ENCODE peak calls at places on chromosome 19, in nine cellular contexts. I is NCI-H1436; Y is fibroblast of lung; O is AG08396; T is left ventricle myocardium superior; X is stimulated activated naive CD8-positive, alpha-beta T cell treated with anti-CD3 and anti-CD28 coated beads, Interleukin-15, amount 100 ng/mL, for 72 hours; V is iris pigment epithelial cell; B is cardiac fibroblast; E is B cell. Q is an unnamed sample.

GRCh38 chr19:44993926-44994537 is 7.2 kb upstream of the RELB start:
- DNase-seq in I (no peak), Y (no peak), O (no peak), T (no peak), X (no peak), V (no peak), B (no peak), E (peak), Q (no peak)

GRCh38 chr19:16889429-16889882 is 657 bp downstream of the F2RL3 start:
- DNase-seq in I (no peak), Y (no peak), O (peak), T (peak), X (no peak), V (no peak), B (no peak), E (no peak), Q (no peak)

GRCh38 chr19:3580156-3580955 is 4.9 kb upstream of the GIPC3 start:
- DNase-seq in I (no peak), Y (peak), O (peak), T (no peak), X (no peak), V (peak), B (peak), E (no peak), Q (no peak)

GRCh38 chr19:13299838-13300237 is 149.6 kb downstream of the IER2 start:
- DNase-seq in I (no peak), Y (no peak), O (no peak), T (no peak), X (no peak), V (no peak), B (no peak), E (no peak), Q (no peak)

GRCh38 chr19:41697198-41697855 is 9.3 kb upstream of the CEACAM7 start:
- DNase-seq in I (no peak), Y (no peak), O (no peak), T (no peak), X (no peak), V (no peak), B (no peak), E (no peak), Q (no peak)

GRCh38 chr19:19451429-19452240 is 46.2 kb downstream of the GATAD2A start:
- DNase-seq in I (no peak), Y (peak), O (no peak), T (no peak), X (peak), V (no peak), B (no peak), E (no peak), Q (peak)

GRCh38 chr19:36392916-36393673 is 14.1 kb upstream of the ZFP14 start:
- DNase-seq in I (no peak), Y (no peak), O (no peak), T (no peak), X (no peak), V (no peak), B (no peak), E (no peak), Q (no peak)

GRCh38 chr19:5285311-5285710 is 55.3 kb downstream of the PTPRS start:
- DNase-seq in I (no peak), Y (no peak), O (no peak), T (no peak), X (no peak), V (no peak), B (no peak), E (no peak), Q (no peak)

GRCh38 chr19:18007939-18008673 is at the start of gene ARRDC2:
- DNase-seq in I (peak), Y (peak), O (peak), T (peak), X (peak), V (peak), B (peak), E (peak), Q (peak)

GRCh38 chr19:33465834-33466233 is 55.8 kb downstream of the PEPD start:
- DNase-seq in I (no peak), Y (no peak), O (no peak), T (no peak), X (no peak), V (no peak), B (no peak), E (no peak), Q (no peak)

GRCh38 chr19:12946092-12946845 is 607 bp downstream of the RAD23A start:
- DNase-seq in I (peak), Y (peak), O (peak), T (peak), X (peak), V (peak), B (peak), E (peak), Q (peak)

GRCh38 chr19:11480927-11481776 is at the start of gene ELAVL3:
- DNase-seq in I (peak), Y (no peak), O (no peak), T (no peak), X (no peak), V (no peak), B (no peak), E (no peak), Q (no peak)

GRCh38 chr19:40403262-40403984 is 9.8 kb downstream of the PRX start:
- DNase-seq in I (peak), Y (peak), O (peak), T (peak), X (peak), V (peak), B (peak), E (peak), Q (peak)

GRCh38 chr19:46868444-46868843 is 7.6 kb downstream of the ARHGAP35 start:
- DNase-seq in I (no peak), Y (no peak), O (no peak), T (no peak), X (no peak), V (no peak), B (no peak), E (no peak), Q (no peak)

GRCh38 chr19:13066933-13067831 is 35.5 kb downstream of the LYL1 start:
- DNase-seq in I (no peak), Y (no peak), O (no peak), T (no peak), X (no peak), V (no peak), B (no peak), E (no peak), Q (no peak)

GRCh38 chr19:604355-604754 is 14.7 kb downstream of the HCN2 start:
- DNase-seq in I (no peak), Y (no peak), O (no peak), T (no peak), X (peak), V (no peak), B (peak), E (no peak), Q (peak)

GRCh38 chr19:31066385-31066784 is 282.9 kb downstream of the TSHZ3 start:
- DNase-seq in I (no peak), Y (peak), O (peak), T (no peak), X (no peak), V (peak), B (peak), E (no peak), Q (no peak)

GRCh38 chr19:58227964-58228583 is 640 bp upstream of the ZNF544 start:
- DNase-seq in I (no peak), Y (no peak), O (no peak), T (no peak), X (no peak), V (peak), B (no peak), E (no peak), Q (no peak)

GRCh38 chr19:17943284-17944221 is 10.7 kb downstream of the CCDC124 start:
- DNase-seq in I (no peak), Y (no peak), O (peak), T (no peak), X (no peak), V (no peak), B (no peak), E (peak), Q (no peak)

GRCh38 chr19:13881692-13882418 is 4.9 kb downstream of the NANOS3 start:
- DNase-seq in I (no peak), Y (peak), O (peak), T (peak), X (peak), V (no peak), B (peak), E (peak), Q (peak)

GRCh38 chr19:5113101-5113557 is 144.2 kb downstream of the KDM4B start:
- DNase-seq in I (no peak), Y (peak), O (no peak), T (no peak), X (no peak), V (peak), B (peak), E (no peak), Q (no peak)

GRCh38 chr19:57807541-57807940 is 7.2 kb downstream of the ZNF552 start:
- DNase-seq in I (no peak), Y (no peak), O (no peak), T (no peak), X (no peak), V (peak), B (peak), E (no peak), Q (no peak)

GRCh38 chr19:6475321-6476108 is 6.1 kb downstream of the DENND1C start:
- DNase-seq in I (no peak), Y (no peak), O (no peak), T (no peak), X (no peak), V (no peak), B (no peak), E (peak), Q (no peak)

GRCh38 chr19:21824679-21825078 is 11.3 kb downstream of the ZNF43 start:
- DNase-seq in I (no peak), Y (peak), O (no peak), T (no peak), X (no peak), V (peak), B (no peak), E (no peak), Q (no peak)

GRCh38 chr19:13428352-13428751 is 77.9 kb downstream of the CACNA1A start:
- DNase-seq in I (no peak), Y (peak), O (peak), T (no peak), X (no peak), V (peak), B (peak), E (no peak), Q (no peak)

GRCh38 chr19:56769650-56770049 is 70.9 kb downstream of the PEG3 start:
- DNase-seq in I (no peak), Y (no peak), O (no peak), T (no peak), X (no peak), V (no peak), B (no peak), E (no peak), Q (no peak)

GRCh38 chr19:44072543-44073401 is 813 bp downstream of the ZNF284 start:
- DNase-seq in I (no peak), Y (peak), O (peak), T (no peak), X (no peak), V (peak), B (peak), E (no peak), Q (no peak)

GRCh38 chr19:7000816-7001215 is 20.4 kb downstream of the MBD3L2B start:
- DNase-seq in I (no peak), Y (no peak), O (no peak), T (no peak), X (no peak), V (no peak), B (no peak), E (no peak), Q (no peak)

GRCh38 chr19:1945899-1946298 is 4.9 kb downstream of the CSNK1G2 start:
- DNase-seq in I (peak), Y (peak), O (peak), T (peak), X (peak), V (no peak), B (peak), E (peak), Q (peak)

GRCh38 chr19:19632661-19633060 is 4.6 kb upstream of the LPAR2 start:
- DNase-seq in I (no peak), Y (no peak), O (no peak), T (no peak), X (no peak), V (no peak), B (no peak), E (peak), Q (no peak)

GRCh38 chr19:33734913-33735312 is 61.8 kb upstream of the KCTD15 start:
- DNase-seq in I (no peak), Y (no peak), O (no peak), T (peak), X (no peak), V (no peak), B (no peak), E (no peak), Q (no peak)

GRCh38 chr19:34744896-34745690 is 11.1 kb downstream of the ZNF181 start:
- DNase-seq in I (no peak), Y (no peak), O (no peak), T (no peak), X (no peak), V (no peak), B (no peak), E (no peak), Q (no peak)